ENCODE peak calls at places on chromosomes 5 and 9, in four cellular contexts. I, V, U and B are unnamed samples.

GRCh38 chr9:93118863-93119702 is 15.0 kb downstream of the NINJ1 start:
- DNase-seq in I (no peak), V (no peak), U (no peak), B (no peak)

GRCh38 chr5:77449981-77450380 is 42.1 kb downstream of the WDR41 start:
- DNase-seq in I (no peak), V (no peak), U (peak), B (no peak)

GRCh38 chr9:112569186-112569585 is 82.6 kb downstream of the KIAA1958 start:
- DNase-seq in I (no peak), V (no peak), U (no peak), B (no peak)

GRCh38 chr5:102719886-102720285 is 35.2 kb upstream of the PAM start:
- DNase-seq in I (no peak), V (no peak), U (no peak), B (no peak)

GRCh38 chr5:119820608-119821007 is 191.2 kb downstream of the FAM170A start:
- DNase-seq in I (no peak), V (no peak), U (no peak), B (no peak)

GRCh38 chr9:34759432-34760134 is 49.6 kb upstream of the CCL21 start:
- DNase-seq in I (no peak), V (no peak), U (no peak), B (no peak)

GRCh38 chr5:2757563-2758311 is 6.3 kb upstream of the IRX2 start:
- DNase-seq in I (no peak), V (no peak), U (no peak), B (no peak)

GRCh38 chr5:65475336-65475735 is 6.4 kb downstream of the ADAMTS6 start:
- DNase-seq in I (no peak), V (no peak), U (no peak), B (no peak)

GRCh38 chr5:141705503-141705902 is 23.5 kb upstream of the ARAP3 start:
- DNase-seq in I (no peak), V (no peak), U (no peak), B (no peak)

GRCh38 chr5:141707535-141707934 is 25.5 kb upstream of the ARAP3 start:
- DNase-seq in I (no peak), V (no peak), U (no peak), B (no peak)

GRCh38 chr5:141704782-141705297 is 22.8 kb upstream of the ARAP3 start:
- DNase-seq in I (no peak), V (no peak), U (no peak), B (no peak)

GRCh38 chr5:141701341-141702119 is 19.5 kb upstream of the ARAP3 start:
- DNase-seq in I (no peak), V (no peak), U (no peak), B (no peak)

GRCh38 chr5:141703133-141703561 is 21.1 kb upstream of the ARAP3 start:
- DNase-seq in I (no peak), V (no peak), U (no peak), B (no peak)
- TF ChIP-seq TCF7L2 in I (no peak), V (no peak), U (no peak), B (no peak)

DNA sequence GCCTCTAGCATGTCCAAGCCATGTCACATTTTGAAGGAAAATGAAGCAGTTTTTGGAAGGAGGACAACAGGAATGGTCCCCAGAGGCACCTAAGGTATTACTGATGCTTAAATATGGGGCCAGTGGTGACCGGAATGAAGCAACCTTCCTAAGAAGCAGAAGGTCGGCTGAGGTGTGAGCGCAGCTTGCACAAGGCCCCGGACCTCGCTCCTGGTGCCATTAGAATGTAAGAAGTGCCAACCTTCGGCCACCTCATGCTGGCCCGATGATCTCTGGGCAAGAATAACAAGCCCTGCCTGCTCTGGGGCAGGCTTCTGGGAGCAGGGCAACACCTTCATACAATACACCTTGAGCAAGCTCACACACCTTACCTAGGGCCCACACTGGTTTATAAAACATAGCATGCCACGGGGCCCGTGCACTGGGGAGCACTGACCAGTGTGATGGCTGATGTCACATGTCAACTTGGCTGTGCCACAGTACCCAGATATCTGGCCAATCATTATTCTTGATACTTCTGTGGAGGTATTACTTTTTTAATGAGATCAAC is 21.9 kb downstream of the SEMA4D start:
- DNase-seq in I (no peak), V (no peak), U (no peak), B (no peak)
- TF ChIP-seq TCF7L2 in I (no peak), V (no peak), U (no peak), B (no peak)

DNA sequence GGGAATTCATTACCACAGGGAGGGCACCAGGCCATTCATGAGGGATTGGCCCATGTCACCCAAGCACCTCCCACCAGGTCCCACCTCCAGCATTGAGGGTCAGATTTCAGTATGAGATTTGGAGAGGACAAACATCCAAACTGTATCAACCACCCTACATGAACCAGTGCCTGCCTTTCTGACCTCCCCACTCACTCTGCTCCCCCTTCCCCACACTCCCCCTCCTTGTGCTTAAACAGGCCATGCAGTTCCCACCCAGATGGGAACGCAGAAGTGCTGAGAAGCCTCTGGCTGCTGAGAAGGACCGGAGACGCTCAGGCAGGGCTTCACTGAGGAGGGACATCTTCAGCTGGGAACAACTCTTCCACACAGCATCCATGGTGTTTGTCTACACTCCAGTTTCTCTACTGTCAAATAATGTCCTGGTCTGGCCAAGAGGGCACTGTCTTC is 30.0 kb upstream of the ADAMTS2 start:
- DNase-seq in I (no peak), V (no peak), U (no peak), B (no peak)
- TF ChIP-seq TCF7L2 in I (no peak), V (no peak), U (no peak), B (no peak)

DNA sequence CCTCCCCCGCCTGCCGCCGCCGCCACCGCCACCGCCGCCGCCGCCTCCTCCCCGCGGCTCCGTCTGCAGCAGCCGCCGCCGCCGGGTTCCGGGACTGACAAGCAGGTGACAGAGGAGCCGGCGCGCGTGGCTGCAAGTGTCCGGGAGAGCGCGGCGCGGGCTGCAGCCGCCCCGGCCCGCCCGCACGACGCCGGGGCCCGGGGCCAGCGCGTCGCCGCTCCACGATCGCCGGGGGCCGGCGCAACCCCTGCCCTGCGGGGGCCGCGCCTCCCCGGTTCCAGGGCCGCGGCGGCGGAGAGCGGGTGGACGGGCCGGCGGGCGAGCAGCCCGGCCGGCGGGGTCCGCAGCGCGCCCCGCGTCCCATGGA is 343 bp downstream of the LMX1B start:
- DNase-seq in I (no peak), V (no peak), U (no peak), B (no peak)
- TF ChIP-seq TCF7L2 in I (no peak), V (no peak), U (no peak), B (no peak)